ENCODE peak calls at places on chromosome 15, in four cellular contexts. I is GM10248, N is right lobe of liver, B is cardiac fibroblast. P is an unnamed sample.

GRCh38 chr15:27707216-27707710 is 391.9 kb downstream of the OCA2 start:
- DNase-seq in I (no peak), N (no peak), B (no peak), P (no peak)

GRCh38 chr15:60396100-60396499 is 1.7 kb downstream of the ANXA2 start:
- DNase-seq in I (no peak), N (no peak), B (no peak), P (no peak)

GRCh38 chr15:85711590-85712192 is 83.0 kb downstream of the KLHL25 start:
- DNase-seq in I (no peak), N (no peak), B (no peak), P (no peak)

GRCh38 chr15:99993681-99994131 is 260.5 kb upstream of the LYSMD4 start:
- DNase-seq in I (no peak), N (no peak), B (no peak), P (no peak)

GRCh38 chr15:60370804-60371700 is 26.7 kb downstream of the ANXA2 start:
- DNase-seq in I (no peak), N (no peak), B (peak; percentile 98), P (no peak)

GRCh38 chr15:62135532-62136134 is 29.5 kb downstream of the C2CD4B start:
- DNase-seq in I (no peak), N (no peak), B (peak; percentile 89), P (no peak)

GRCh38 chr15:35852818-35853624 is 307.1 kb upstream of the DPH6 start:
- DNase-seq in I (no peak), N (no peak), B (no peak), P (no peak)

GRCh38 chr15:64019764-64020163 is 26.5 kb downstream of the DAPK2 start:
- DNase-seq in I (no peak), N (peak; percentile 68), B (no peak), P (no peak)

GRCh38 chr15:76236350-76236749 is 74.9 kb downstream of the ETFA start:
- DNase-seq in I (no peak), N (no peak), B (no peak), P (no peak)

DNA sequence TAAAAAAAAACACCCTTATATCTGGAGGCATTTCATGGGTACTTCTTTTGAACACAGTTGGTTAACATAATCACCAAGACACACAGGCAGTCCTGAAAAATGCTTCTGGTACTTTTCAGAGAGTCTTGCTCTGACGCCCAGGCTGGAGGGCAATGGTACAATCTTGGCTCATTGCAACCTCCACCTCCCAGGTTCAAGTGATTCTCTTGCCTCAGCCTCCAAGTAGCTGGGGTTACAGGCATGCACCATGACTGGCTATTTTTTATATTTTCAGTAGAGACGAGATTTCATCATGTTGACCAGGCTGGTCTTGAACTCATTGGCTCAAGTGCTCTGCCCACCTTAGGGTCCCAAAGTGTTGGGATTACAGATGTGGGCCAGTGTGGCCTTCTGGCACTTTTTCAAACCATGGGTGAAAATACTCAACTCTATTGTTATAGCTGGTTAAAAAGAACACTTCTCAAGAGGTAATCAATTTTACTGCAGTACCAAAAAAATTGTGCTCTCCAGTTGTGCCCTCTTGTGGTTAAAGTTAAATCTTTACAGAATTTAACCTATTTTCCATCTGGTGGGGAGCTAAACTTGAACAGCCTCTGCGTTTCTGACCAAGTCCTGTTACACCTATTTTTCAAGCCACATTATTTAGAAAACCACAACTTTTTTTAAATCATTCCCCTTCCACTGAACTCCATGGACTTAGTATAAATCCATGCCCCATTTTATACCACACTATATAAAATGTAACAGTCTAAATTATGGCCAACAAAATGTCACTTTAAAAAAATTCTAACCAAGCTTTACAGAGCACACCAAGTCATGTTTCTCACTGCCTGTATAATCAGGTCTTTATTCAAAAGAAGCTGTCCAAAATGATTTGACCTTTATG is 1.2 kb upstream of the SNAPC5 start:
- DNase-seq in I (no peak), N (no peak), B (peak; percentile 66), P (no peak)
- TF ChIP-seq CTCF in I (peak; percentile 32), N (peak; percentile 44), B (peak; percentile 31), P (peak; percentile 31)

GRCh38 chr15:82621970-82622369 is 25.2 kb downstream of the CPEB1 start:
- DNase-seq in I (no peak), N (no peak), B (peak; percentile 1), P (no peak)
- TF ChIP-seq CTCF in I (no peak), N (no peak), B (no peak), P (peak; percentile 9)

GRCh38 chr15:43883571-43883970 is 56.8 kb downstream of the WDR76 start:
- DNase-seq in I (no peak), N (no peak), B (no peak), P (no peak)

GRCh38 chr15:43880406-43881184 is 53.8 kb downstream of the WDR76 start:
- DNase-seq in I (no peak), N (no peak), B (peak; percentile 52), P (no peak)

GRCh38 chr15:43878466-43878865 is 51.7 kb downstream of the WDR76 start:
- DNase-seq in I (no peak), N (no peak), B (no peak), P (no peak)

GRCh38 chr15:43879386-43880355 is 52.9 kb downstream of the WDR76 start:
- DNase-seq in I (no peak), N (no peak), B (peak; percentile 14), P (no peak)

DNA sequence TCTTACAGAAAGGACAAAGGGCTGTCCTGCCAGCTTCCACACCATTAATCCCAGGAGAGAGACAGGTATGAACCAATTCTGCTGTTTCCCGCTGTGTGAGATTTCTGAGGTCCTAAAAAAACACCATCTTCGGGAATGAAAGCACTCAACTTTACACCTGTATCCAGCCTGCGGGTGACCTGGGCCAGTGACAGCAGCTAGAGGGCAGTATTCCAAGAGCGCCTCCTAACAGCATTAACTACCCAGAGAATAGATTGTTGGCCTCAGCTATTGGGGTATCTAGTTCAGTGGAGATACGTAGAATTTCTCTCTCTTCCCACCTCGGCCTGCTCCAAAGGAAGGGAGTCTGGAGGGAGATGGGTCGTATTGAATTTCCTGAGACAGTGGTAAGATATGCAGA is 55.1 kb downstream of the WDR76 start:
- DNase-seq in I (no peak), N (no peak), B (no peak), P (no peak)
- TF ChIP-seq CTCF in I (peak; percentile 35), N (no peak), B (peak; percentile 49), P (peak; percentile 33)

DNA sequence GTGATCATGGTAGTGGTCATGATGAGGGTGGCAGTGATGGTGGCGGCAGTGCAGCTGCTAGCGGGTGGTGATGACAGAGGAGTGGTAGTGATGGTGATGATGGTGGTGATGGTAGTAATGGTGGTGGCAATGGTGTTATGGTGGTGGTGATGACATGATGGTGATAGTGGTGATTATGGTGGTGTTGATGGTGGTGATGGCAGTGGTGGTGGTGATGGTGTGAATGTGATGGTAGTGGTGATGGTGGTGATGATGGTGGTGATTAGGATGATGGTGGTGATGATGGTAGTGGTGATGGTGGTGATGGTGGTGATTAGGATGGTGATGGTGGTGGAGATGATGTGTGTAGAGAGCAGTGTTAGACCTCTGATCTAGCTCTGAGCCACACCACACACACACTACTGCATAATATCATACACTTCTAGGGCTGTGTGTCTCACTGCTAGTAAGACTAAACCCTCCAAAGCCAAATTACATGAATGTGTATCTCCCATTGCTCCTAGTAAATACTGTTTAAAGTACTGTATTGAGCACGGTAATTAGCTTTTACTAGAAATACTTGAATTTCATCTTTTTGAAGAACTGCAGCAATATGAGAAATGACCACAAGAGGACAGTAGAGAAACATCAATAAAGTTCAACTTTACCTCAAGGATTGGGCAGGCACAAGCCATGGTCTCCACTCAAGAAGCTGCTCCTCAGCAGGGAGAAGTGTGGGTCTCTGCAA is 28.8 kb downstream of the TMED3 start:
- DNase-seq in I (peak; percentile 40), N (no peak), B (peak; percentile 73), P (no peak)
- TF ChIP-seq CTCF in I (peak; percentile 45), N (peak; percentile 77), B (peak; percentile 94), P (peak; percentile 81)

P was measured in D721Med.